ENCODE peak calls at places on chromosome 10, in seven cellular contexts. One of them, this sample, is unnamed.

GRCh38 chr10:71982269-71983178 is 18.3 kb downstream of the CHST3 start:
- DNase-seq in GM10248: no peak
- DNase-seq in posterior cingulate gyrus: peak
- DNase-seq in DMS153: no peak
- DNase-seq in effector CD4-positive, alpha-beta T cell: no peak
- DNase-seq in AG04449: no peak
- DNase-seq in C1 segment of cervical spinal cord: no peak
- DNase-seq in this sample: no peak

GRCh38 chr10:116356833-116357232 is 32.6 kb downstream of the CCDC172 start:
- DNase-seq in posterior cingulate gyrus: no peak
- DNase-seq in DMS153: no peak
- DNase-seq in C1 segment of cervical spinal cord: no peak
- DNase-seq in AG04449: no peak
- DNase-seq in effector CD4-positive, alpha-beta T cell: no peak
- DNase-seq in GM10248: no peak
- DNase-seq in this sample: no peak

GRCh38 chr10:613217-613616 is 76.3 kb downstream of the DIP2C start:
- DNase-seq in GM10248: no peak
- DNase-seq in effector CD4-positive, alpha-beta T cell: no peak
- DNase-seq in DMS153: peak
- DNase-seq in AG04449: no peak
- DNase-seq in C1 segment of cervical spinal cord: no peak
- DNase-seq in posterior cingulate gyrus: no peak
- DNase-seq in this sample: no peak

GRCh38 chr10:129319934-129320333 is 147.1 kb upstream of the MGMT start:
- DNase-seq in AG04449: no peak
- DNase-seq in posterior cingulate gyrus: no peak
- DNase-seq in GM10248: no peak
- DNase-seq in DMS153: no peak
- DNase-seq in effector CD4-positive, alpha-beta T cell: no peak
- DNase-seq in C1 segment of cervical spinal cord: no peak
- DNase-seq in this sample: no peak

GRCh38 chr10:19302117-19302516 is 253.5 kb downstream of the MALRD1 start:
- DNase-seq in posterior cingulate gyrus: no peak
- DNase-seq in DMS153: no peak
- DNase-seq in C1 segment of cervical spinal cord: no peak
- DNase-seq in AG04449: no peak
- DNase-seq in effector CD4-positive, alpha-beta T cell: no peak
- DNase-seq in GM10248: no peak
- DNase-seq in this sample: no peak

GRCh38 chr10:70302292-70302691 is 18.5 kb upstream of the NPFFR1 start:
- DNase-seq in AG04449: peak
- DNase-seq in posterior cingulate gyrus: no peak
- DNase-seq in C1 segment of cervical spinal cord: no peak
- DNase-seq in effector CD4-positive, alpha-beta T cell: no peak
- DNase-seq in DMS153: no peak
- DNase-seq in GM10248: no peak
- DNase-seq in this sample: no peak

GRCh38 chr10:62738916-62739315 is 65.6 kb upstream of the ADO start:
- DNase-seq in DMS153: no peak
- DNase-seq in posterior cingulate gyrus: no peak
- DNase-seq in C1 segment of cervical spinal cord: no peak
- DNase-seq in AG04449: no peak
- DNase-seq in GM10248: no peak
- DNase-seq in effector CD4-positive, alpha-beta T cell: no peak
- DNase-seq in this sample: no peak

GRCh38 chr10:62610649-62611229 is 193.8 kb upstream of the ADO start:
- DNase-seq in C1 segment of cervical spinal cord: peak
- DNase-seq in DMS153: peak
- DNase-seq in posterior cingulate gyrus: peak
- DNase-seq in GM10248: peak
- DNase-seq in AG04449: no peak
- DNase-seq in effector CD4-positive, alpha-beta T cell: peak
- DNase-seq in this sample: peak

GRCh38 chr10:114282526-114282925 is 43.5 kb downstream of the VWA2 start:
- DNase-seq in C1 segment of cervical spinal cord: no peak
- DNase-seq in GM10248: no peak
- DNase-seq in AG04449: no peak
- DNase-seq in DMS153: no peak
- DNase-seq in posterior cingulate gyrus: no peak
- DNase-seq in effector CD4-positive, alpha-beta T cell: no peak
- DNase-seq in this sample: no peak

GRCh38 chr10:17179002-17179401 is 22.5 kb downstream of the TRDMT1 start:
- DNase-seq in effector CD4-positive, alpha-beta T cell: no peak
- DNase-seq in GM10248: no peak
- DNase-seq in DMS153: no peak
- DNase-seq in AG04449: no peak
- DNase-seq in posterior cingulate gyrus: no peak
- DNase-seq in C1 segment of cervical spinal cord: no peak
- DNase-seq in this sample: no peak

GRCh38 chr10:7417103-7417623 is 6.3 kb upstream of the SFMBT2 start:
- DNase-seq in C1 segment of cervical spinal cord: no peak
- DNase-seq in AG04449: peak
- DNase-seq in posterior cingulate gyrus: no peak
- DNase-seq in effector CD4-positive, alpha-beta T cell: no peak
- DNase-seq in DMS153: no peak
- DNase-seq in GM10248: no peak
- DNase-seq in this sample: peak

GRCh38 chr10:79093658-79094411 is 25.1 kb downstream of the ZMIZ1 start:
- DNase-seq in effector CD4-positive, alpha-beta T cell: no peak
- DNase-seq in posterior cingulate gyrus: no peak
- DNase-seq in GM10248: no peak
- DNase-seq in C1 segment of cervical spinal cord: peak
- DNase-seq in DMS153: peak
- DNase-seq in AG04449: no peak
- DNase-seq in this sample: no peak